ENCODE peak calls at places on chromosomes 13 and 19, in nine cellular contexts. K is ovary; S is H9; I is uterus; N is pancreas; M is fibroblast of lung; V is transverse colon; D is CD8-positive, alpha-beta T cell; Q is upper lobe of right lung. A is an unnamed sample. For H3K4me1, the result is how much of the 10 kb centered on the place peaks cover.

GRCh38 chr19:38512277-38512676 is 78.8 kb downstream of the RYR1 start:
- DNase-seq in K (no peak), S (no peak), I (no peak), N (no peak), M (no peak), V (no peak), D (no peak), Q (no peak), A (no peak)

GRCh38 chr19:23203841-23204344 is 46.3 kb downstream of the ZNF724 start:
- DNase-seq in K (peak), S (peak), I (peak), N (no peak), M (no peak), V (no peak), D (no peak), Q (no peak), A (no peak)

GRCh38 chr13:51916962-51917361 is 55.2 kb downstream of the CCDC70 start:
- DNase-seq in K (no peak), S (peak), I (no peak), N (no peak), M (no peak), V (no peak), D (no peak), Q (no peak), A (no peak)

GRCh38 chr13:50152655-50153309 is 137.5 kb downstream of the KCNRG start:
- DNase-seq in K (no peak), S (no peak), I (no peak), N (no peak), M (no peak), V (no peak), D (no peak), Q (no peak), A (no peak)

GRCh38 chr13:94550030-94550738 is 45.8 kb downstream of the TGDS start:
- DNase-seq in K (no peak), S (no peak), I (no peak), N (no peak), M (peak), V (no peak), D (no peak), Q (no peak), A (no peak)

GRCh38 chr13:101065314-101065713 is 351.0 kb downstream of the NALCN start:
- DNase-seq in K (no peak), S (no peak), I (no peak), N (no peak), M (no peak), V (no peak), D (no peak), Q (no peak), A (no peak)

GRCh38 chr19:35977446-35978222 is 17.4 kb upstream of the SDHAF1 start:
- DNase-seq in K (no peak), S (peak), I (no peak), N (no peak), M (no peak), V (no peak), D (no peak), Q (no peak), A (no peak)

GRCh38 chr13:25153736-25154135 is 18.4 kb downstream of the AMER2 start:
- DNase-seq in K (no peak), S (no peak), I (no peak), N (no peak), M (no peak), V (no peak), D (no peak), Q (no peak), A (no peak)

GRCh38 chr13:93559718-93560117 is 333.1 kb downstream of the GPC6 start:
- DNase-seq in K (no peak), S (no peak), I (no peak), N (no peak), M (peak), V (no peak), D (no peak), Q (no peak), A (peak)

GRCh38 chr13:24459234-24459633 is 53.3 kb downstream of the PARP4 start:
- DNase-seq in K (no peak), S (no peak), I (no peak), N (no peak), M (peak), V (no peak), D (no peak), Q (no peak), A (no peak)

GRCh38 chr19:6271251-6271650 is 8.5 kb downstream of the MLLT1 start:
- DNase-seq in K (peak), S (peak), I (peak), N (no peak), M (peak), V (no peak), D (no peak), Q (no peak), A (no peak)

GRCh38 chr19:34662919-34663318 is 14.0 kb downstream of the SCGB2B2 start:
- DNase-seq in K (no peak), S (peak), I (no peak), N (no peak), M (no peak), V (no peak), D (no peak), Q (no peak), A (no peak)

GRCh38 chr19:39194832-39195542 is 1.8 kb upstream of the NCCRP1 start:
- DNase-seq in K (no peak), S (no peak), I (no peak), N (no peak), M (no peak), V (no peak), D (no peak), Q (no peak), A (no peak)

GRCh38 chr19:5394907-5395505 is 54.4 kb upstream of the PTPRS start:
- DNase-seq in K (no peak), S (peak), I (no peak), N (no peak), M (no peak), V (no peak), D (no peak), Q (no peak), A (no peak)

GRCh38 chr19:3298853-3299449 is 67.4 kb upstream of the NFIC start:
- DNase-seq in K (no peak), S (no peak), I (no peak), N (no peak), M (no peak), V (no peak), D (no peak), Q (no peak), A (no peak)

GRCh38 chr13:55038230-55038629 is 2009.6 kb downstream of the OLFM4 start:
- DNase-seq in K (no peak), S (no peak), I (no peak), N (no peak), M (no peak), V (no peak), D (no peak), Q (no peak), A (no peak)

GRCh38 chr19:10896851-10897526 is 25.6 kb downstream of the CARM1 start:
- DNase-seq in K (no peak), S (no peak), I (no peak), N (no peak), M (no peak), V (no peak), D (no peak), Q (no peak), A (no peak)

GRCh38 chr19:58546131-58546530 is 2.3 kb downstream of the TRIM28 start:
- DNase-seq in K (no peak), S (no peak), I (no peak), N (no peak), M (no peak), V (no peak), D (no peak), Q (no peak), A (no peak)

GRCh38 chr13:40401911-40402776 is 264.3 kb downstream of the FOXO1 start:
- DNase-seq in K (peak), S (no peak), I (peak), N (peak), M (peak), V (peak), D (no peak), Q (peak), A (peak)

DNA sequence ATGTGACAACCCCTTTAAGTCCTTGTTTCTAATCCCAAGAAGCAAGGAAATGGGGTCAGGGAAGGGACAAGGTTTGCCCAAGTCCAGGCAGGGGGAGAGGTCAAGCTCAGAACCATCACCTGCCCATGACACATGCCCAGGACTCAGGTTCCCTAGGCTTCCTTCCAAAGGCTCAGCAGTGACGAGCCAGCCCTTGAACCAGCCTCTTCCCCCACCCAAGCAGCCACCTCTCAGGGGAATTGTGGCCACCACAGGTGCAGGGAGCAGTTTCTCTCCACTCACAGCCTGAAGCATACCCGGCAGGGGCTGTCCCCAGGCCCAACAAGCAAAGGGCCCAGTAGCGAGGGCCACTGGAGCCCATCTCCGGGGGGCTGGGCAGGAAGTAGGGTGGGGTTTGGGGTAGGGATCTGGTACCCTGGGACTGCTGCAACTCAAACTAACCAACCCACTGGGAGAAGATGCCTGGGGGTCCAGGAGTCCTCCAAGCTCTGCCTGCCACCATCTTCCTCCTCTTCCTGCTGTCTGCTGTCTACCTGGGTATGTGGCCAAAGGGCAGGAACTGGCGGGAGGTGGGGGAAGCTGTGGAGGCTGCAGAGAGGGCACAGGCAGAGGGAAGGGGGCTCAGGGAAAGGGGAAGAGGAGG is at the start of gene CD79A:
- DNase-seq in K (no peak), S (no peak), I (no peak), N (no peak), M (no peak), V (peak), D (no peak), Q (no peak), A (no peak)
- H3K4me1 ChIP-seq in K (under half), S (under half), I (under half), N (under half), M (under half), V (under half), D (half or more), Q (under half), A (under half)

GRCh38 chr19:48619692-48620565 is 623 bp downstream of the SPHK2 start:
- DNase-seq in K (peak), S (peak), I (no peak), N (no peak), M (peak), V (no peak), D (no peak), Q (no peak), A (no peak)

GRCh38 chr19:48617146-48617937 is 1.6 kb downstream of the RPL18 start:
- DNase-seq in K (peak), S (peak), I (no peak), N (no peak), M (peak), V (no peak), D (no peak), Q (no peak), A (no peak)

GRCh38 chr19:48616491-48617056 is 1.7 kb upstream of the FAM83E start:
- DNase-seq in K (peak), S (peak), I (no peak), N (no peak), M (no peak), V (no peak), D (no peak), Q (no peak), A (no peak)

GRCh38 chr19:48618916-48619691 is at the start of the genes RPL18 and SPHK2:
- DNase-seq in K (peak), S (peak), I (peak), N (peak), M (peak), V (peak), D (peak), Q (peak), A (peak)

GRCh38 chr19:48618278-48618915 is 581 bp downstream of the RPL18 start:
- DNase-seq in K (peak), S (no peak), I (no peak), N (no peak), M (no peak), V (no peak), D (no peak), Q (no peak), A (no peak)
- TF ChIP-seq CTCF in K (no peak), S (no peak), I (no peak), N (no peak), M (no peak), V (no peak), D (no peak), Q (no peak), A (no peak)

GRCh38 chr19:46902402-46902766 is 41.6 kb downstream of the ARHGAP35 start:
- DNase-seq in K (no peak), S (no peak), I (no peak), N (no peak), M (no peak), V (no peak), D (no peak), Q (no peak), A (peak)
- H3K4me1 ChIP-seq in K (under half), S (under half), I (under half), N (under half), M (under half), V (under half), D (under half), Q (under half), A (under half)

GRCh38 chr19:55640043-55640576 is 692 bp upstream of the ZNF580 start:
- DNase-seq in K (peak), S (peak), I (peak), N (peak), M (peak), V (peak), D (peak), Q (peak), A (peak)
- TF ChIP-seq CTCF in K (peak), S (no peak), I (peak), N (no peak), M (peak), V (peak), D (peak), Q (peak), A (peak)

GRCh38 chr19:19115954-19116353 is 22.3 kb downstream of the TMEM161A start:
- DNase-seq in K (no peak), S (peak), I (no peak), N (no peak), M (no peak), V (peak), D (peak), Q (peak), A (no peak)

GRCh38 chr19:19111138-19111835 is 27.0 kb downstream of the TMEM161A start:
- DNase-seq in K (peak), S (no peak), I (no peak), N (no peak), M (no peak), V (no peak), D (no peak), Q (no peak), A (no peak)

GRCh38 chr19:19110410-19111137 is 27.7 kb downstream of the TMEM161A start:
- DNase-seq in K (peak), S (peak), I (no peak), N (no peak), M (no peak), V (no peak), D (no peak), Q (no peak), A (no peak)

GRCh38 chr19:19111967-19112580 is 26.2 kb downstream of the TMEM161A start:
- DNase-seq in K (no peak), S (no peak), I (no peak), N (no peak), M (no peak), V (no peak), D (no peak), Q (no peak), A (no peak)

DNA sequence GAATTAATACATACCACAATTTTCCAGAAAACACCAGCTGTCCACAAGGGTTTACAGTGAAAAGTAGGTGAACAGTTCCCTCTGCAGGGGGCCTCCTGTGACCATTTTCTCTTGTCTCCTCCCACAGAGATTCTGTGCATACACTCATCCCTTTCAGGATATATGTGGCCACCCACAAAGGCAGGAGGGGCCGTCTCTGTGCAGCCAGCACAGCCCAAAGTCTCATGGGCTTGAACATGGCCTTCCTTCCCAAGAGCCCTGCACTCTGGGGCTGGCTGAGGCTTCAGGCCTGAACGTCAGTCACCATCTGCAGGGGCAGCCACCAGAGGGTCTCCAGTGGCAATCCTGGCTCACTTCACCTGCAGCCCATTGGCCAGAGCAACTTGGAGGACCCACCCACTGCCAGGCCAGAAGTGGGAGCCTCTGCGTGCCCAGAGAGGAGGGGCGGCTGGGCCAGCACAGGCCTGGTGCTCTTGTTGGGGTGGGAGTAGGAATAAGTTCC is 25.2 kb downstream of the TMEM161A start:
- DNase-seq in K (no peak), S (peak), I (no peak), N (no peak), M (peak), V (no peak), D (no peak), Q (no peak), A (no peak)
- H3K4me1 ChIP-seq in K (under half), S (under half), I (under half), N (under half), M (under half), V (under half), D (under half), Q (under half), A (under half)

GRCh38 chr13:32989331-32989730 is 26.9 kb upstream of the KL start:
- DNase-seq in K (no peak), S (no peak), I (no peak), N (no peak), M (no peak), V (no peak), D (no peak), Q (no peak), A (no peak)
- TF ChIP-seq CTCF in K (no peak), S (no peak), I (no peak), N (no peak), M (no peak), V (no peak), D (no peak), Q (no peak), A (no peak)

GRCh38 chr13:44221657-44222056 is 152.0 kb upstream of the SERP2 start:
- DNase-seq in K (no peak), S (no peak), I (no peak), N (no peak), M (no peak), V (no peak), D (no peak), Q (no peak), A (no peak)

GRCh38 chr13:44219808-44220544 is 153.6 kb upstream of the SERP2 start:
- DNase-seq in K (no peak), S (no peak), I (no peak), N (no peak), M (peak), V (no peak), D (no peak), Q (no peak), A (peak)

GRCh38 chr13:44218501-44219240 is 155.0 kb upstream of the SERP2 start:
- DNase-seq in K (no peak), S (no peak), I (peak), N (peak), M (peak), V (peak), D (no peak), Q (peak), A (no peak)

GRCh38 chr13:44223785-44224432 is 149.7 kb upstream of the SERP2 start:
- DNase-seq in K (no peak), S (no peak), I (no peak), N (no peak), M (no peak), V (no peak), D (no peak), Q (no peak), A (no peak)

GRCh38 chr13:44220948-44221347 is 152.7 kb upstream of the SERP2 start:
- DNase-seq in K (no peak), S (no peak), I (no peak), N (no peak), M (no peak), V (no peak), D (no peak), Q (no peak), A (no peak)
- H3K4me1 ChIP-seq in K (under half), S (under half), I (under half), N (under half), M (under half), V (under half), D (under half), Q (under half), A (under half)

DNA sequence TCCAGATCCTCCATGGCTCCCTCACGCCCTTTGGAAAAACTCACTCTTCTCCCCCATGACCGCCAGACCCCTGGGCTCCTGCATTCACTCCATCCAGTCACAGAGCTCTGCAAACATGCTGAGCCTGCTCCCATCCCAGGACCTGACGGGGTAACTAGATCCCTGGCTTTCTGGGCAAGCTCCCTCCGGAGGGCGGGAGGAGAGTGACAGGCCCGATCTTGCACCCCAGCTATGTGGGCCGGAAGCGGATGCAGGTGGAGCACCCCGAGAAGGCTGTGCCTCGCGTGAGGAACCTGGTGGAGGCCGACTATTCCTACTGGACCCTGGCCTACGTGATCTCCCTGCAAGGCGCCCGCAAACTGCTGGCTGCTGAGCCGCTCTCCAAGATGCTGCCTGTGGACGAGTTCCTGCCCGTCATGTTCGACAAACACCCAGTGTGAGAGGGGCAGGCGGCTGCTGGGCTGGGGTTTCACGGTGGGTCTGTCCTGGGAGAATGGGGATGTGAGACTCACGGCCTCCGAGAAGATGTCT is 25.1 kb downstream of the COLGALT1 start:
- DNase-seq in K (no peak), S (peak), I (no peak), N (no peak), M (no peak), V (no peak), D (no peak), Q (no peak), A (no peak)
- TF ChIP-seq CTCF in K (no peak), S (peak), I (no peak), N (no peak), M (no peak), V (no peak), D (no peak), Q (no peak), A (no peak)

A was measured in foreskin keratinocyte.